ENCODE peak calls at places on chromosome 2, in ten cellular contexts. A is body of pancreas; N is kidney; I is thoracic aorta; E is fibroblast of mammary gland; T is left lung; Y is endodermal cell; Z is adrenal gland; M is CD8-positive, alpha-beta T cell; O is fibroblast of the aortic adventitia. K is an unnamed sample.

GRCh38 chr2:212379103-212379502 is 159.5 kb downstream of the ERBB4 start:
- DNase-seq in N (no peak), T (no peak), I (no peak), M (no peak), A (no peak), Y (no peak), Z (no peak), O (peak; percentile 61), E (no peak), K (no peak)

GRCh38 chr2:192267484-192267883 is 72.8 kb upstream of the TMEFF2 start:
- DNase-seq in A (no peak), Z (no peak), E (peak; percentile 89), O (peak; percentile 90), T (no peak), I (no peak), N (no peak), Y (no peak), M (no peak), K (peak; percentile 86)

GRCh38 chr2:229731916-229732315 is 17.6 kb upstream of the DNER start:
- DNase-seq in Z (peak; percentile 85), N (no peak), E (peak; percentile 94), T (no peak), Y (no peak), O (peak; percentile 66), I (no peak), A (no peak), M (no peak), K (peak; percentile 68)

GRCh38 chr2:108330971-108331370 is 42.3 kb downstream of the SULT1C2 start:
- DNase-seq in O (peak; percentile 55), M (no peak), T (no peak), A (no peak), I (no peak), Y (no peak), E (peak; percentile 75), Z (no peak), N (no peak), K (peak; percentile 75)

GRCh38 chr2:204550738-204551137 is 5.5 kb downstream of the PARD3B start:
- DNase-seq in A (no peak), T (no peak), N (no peak), Z (no peak), E (peak; percentile 28), I (no peak), O (peak; percentile 77), Y (no peak), M (no peak), K (peak; percentile 74)

GRCh38 chr2:227884511-227884947 is 13.1 kb downstream of the DAW1 start:
- DNase-seq in A (peak; percentile 81), Z (peak; percentile 84), T (peak; percentile 94), Y (peak; percentile 97), N (peak; percentile 74), O (peak; percentile 62), M (no peak), I (no peak), E (peak; percentile 75), K (peak; percentile 85)

GRCh38 chr2:185738679-185739472 is at the start of gene FSIP2:
- DNase-seq in Y (peak; percentile 99), A (peak; percentile 91), O (peak; percentile 59), M (no peak), N (peak; percentile 81), Z (peak; percentile 88), I (no peak), T (peak; percentile 86), E (peak; percentile 64), K (peak; percentile 45)

GRCh38 chr2:52341732-52342131 is 1309.8 kb upstream of the NRXN1 start:
- DNase-seq in A (no peak), E (no peak), N (no peak), T (no peak), O (no peak), Z (no peak), Y (no peak), M (no peak), I (no peak), K (no peak)

GRCh38 chr2:133739039-133739438 is 170.8 kb upstream of the NCKAP5 start:
- DNase-seq in M (no peak), N (no peak), T (no peak), A (no peak), E (no peak), O (no peak), I (no peak), Z (no peak), Y (no peak), K (no peak)

GRCh38 chr2:185608799-185609198 is 129.8 kb upstream of the FSIP2 start:
- DNase-seq in E (peak; percentile 6), O (peak; percentile 3), I (no peak), Y (no peak), M (no peak), A (no peak), Z (no peak), T (no peak), N (no peak), K (peak; percentile 2)

GRCh38 chr2:28163627-28164279 is 228.9 kb upstream of the FOSL2 start:
- DNase-seq in Z (peak; percentile 69), M (no peak), T (no peak), N (no peak), O (no peak), E (peak; percentile 16), A (no peak), Y (no peak), I (no peak), K (no peak)

GRCh38 chr2:127528487-127528886 is 2.2 kb upstream of the IWS1 start:
- DNase-seq in I (no peak), O (no peak), Z (no peak), M (no peak), E (no peak), A (no peak), N (no peak), T (no peak), Y (peak; percentile 71), K (no peak)

GRCh38 chr2:219645631-219646527 is 18.4 kb downstream of the SLC4A3 start:
- DNase-seq in I (no peak), T (no peak), Z (peak; percentile 72), Y (peak; percentile 77), N (peak; percentile 39), A (no peak), E (peak; percentile 87), M (no peak), O (peak; percentile 92), K (peak; percentile 75)

GRCh38 chr2:184683923-184684322 is 85.6 kb downstream of the ZNF804A start:
- DNase-seq in O (no peak), E (no peak), A (no peak), I (no peak), Y (no peak), N (no peak), M (no peak), Z (no peak), T (no peak), K (no peak)

GRCh38 chr2:113890253-113891235 is 655 bp downstream of the ACTR3 start:
- DNase-seq in M (peak; percentile 41), A (peak; percentile 58), I (peak; percentile 15), Y (peak; percentile 79), N (peak; percentile 89), E (peak; percentile 62), O (peak; percentile 82), Z (peak; percentile 86), T (peak; percentile 86), K (peak; percentile 91)

DNA sequence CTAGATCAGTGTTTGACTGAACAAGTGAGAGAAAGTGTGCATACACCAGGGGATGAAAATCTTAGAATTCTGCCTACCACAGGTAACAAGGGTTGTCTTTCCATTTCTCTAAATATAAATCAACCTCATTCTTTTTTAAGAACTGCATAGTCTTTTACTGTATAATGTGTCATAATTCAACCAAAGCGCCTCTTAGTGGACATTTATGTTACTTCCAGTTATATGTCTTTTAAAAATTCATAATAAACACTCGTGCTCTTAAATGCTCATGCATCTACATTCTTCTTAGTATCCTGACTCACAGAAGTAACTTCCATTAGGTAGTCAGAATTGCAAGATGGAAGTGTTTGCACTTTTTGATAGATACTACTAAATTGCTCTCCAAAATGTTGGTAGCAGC is 76.2 kb downstream of the CHRNA1 start:
- DNase-seq in A (no peak), Y (no peak), E (peak; percentile 63), Z (no peak), T (no peak), I (no peak), M (no peak), O (peak; percentile 76), N (no peak), K (peak; percentile 74)
- TF ChIP-seq CTCF in A (peak; percentile 49), Y (peak; percentile 42), E (peak; percentile 51), Z (peak; percentile 34), T (peak; percentile 31), I (peak; percentile 56), M (peak; percentile 73), O (peak; percentile 52), N (peak; percentile 25), K (peak; percentile 39)

GRCh38 chr2:56448403-56448998 is 264.7 kb downstream of the CCDC85A start:
- DNase-seq in M (no peak), I (no peak), Y (no peak), Z (no peak), O (peak; percentile 4), E (no peak), T (no peak), A (no peak), N (no peak), K (no peak)
- H3K4me3 ChIP-seq in M (no peak overlapping the region), I (no peak overlapping the region), Y (peak overlapping the region; percentile 64), Z (no peak overlapping the region), O (no peak overlapping the region), E (no peak overlapping the region), T (no peak overlapping the region), A (no peak overlapping the region), N (peak overlapping the region; percentile 55), K (no peak overlapping the region)

DNA sequence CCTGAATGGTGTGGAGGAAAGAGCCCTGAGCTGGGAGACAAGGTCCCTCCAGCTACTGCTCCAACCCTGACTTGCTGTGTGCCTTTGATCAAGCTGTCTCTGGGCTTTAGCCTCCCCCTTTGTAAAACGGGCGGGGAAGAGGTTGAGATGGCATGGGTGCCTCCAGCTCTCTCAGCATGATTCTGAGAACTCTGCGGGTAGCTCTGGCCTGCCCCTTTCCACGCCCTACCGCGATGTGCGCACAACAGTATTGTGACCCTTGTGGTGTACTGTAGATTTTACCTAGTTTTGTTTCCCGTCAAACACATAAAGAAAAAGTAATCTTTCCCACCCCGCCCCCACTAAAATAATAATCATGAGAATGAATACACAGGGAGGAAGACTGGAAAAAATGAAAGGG is 5.3 kb downstream of the CD8A start:
- DNase-seq in A (no peak), E (no peak), I (no peak), Z (no peak), N (no peak), T (no peak), M (peak; percentile 73), Y (no peak), O (no peak), K (no peak)
- TF ChIP-seq CTCF in A (no peak), E (no peak), I (no peak), Z (no peak), N (no peak), T (no peak), M (no peak), Y (no peak), O (no peak), K (no peak)

GRCh38 chr2:216308532-216308931 is 63.8 kb downstream of the MARCHF4 start:
- DNase-seq in N (no peak), T (no peak), M (no peak), A (no peak), I (no peak), E (peak; percentile 10), O (no peak), Y (no peak), Z (no peak), K (no peak)
- H3K4me3 ChIP-seq in N (no peak overlapping the region), T (no peak overlapping the region), M (no peak overlapping the region), A (no peak overlapping the region), I (no peak overlapping the region), E (no peak overlapping the region), O (no peak overlapping the region), Y (no peak overlapping the region), Z (no peak overlapping the region), K (no peak overlapping the region)